ENCODE peak calls at places on chromosomes 2 and 18, in four cellular contexts. S, K, F and L are unnamed samples.

GRCh38 chr2:16125614-16126125 is 185.3 kb downstream of the MYCN start:
- DNase-seq in S (no peak), F (no peak), K (no peak), L (peak)

GRCh38 chr2:101811226-101812015 is 113.9 kb downstream of the MAP4K4 start:
- DNase-seq in S (no peak), K (no peak), F (no peak), L (no peak)

GRCh38 chr2:190653231-190653630 is 4.3 kb downstream of the NAB1 start:
- DNase-seq in S (no peak), K (no peak), F (no peak), L (no peak)

GRCh38 chr2:190781604-190782198 is 98.9 kb upstream of the GLS start:
- DNase-seq in S (no peak), F (no peak), K (peak), L (peak)

GRCh38 chr2:1052671-1053270 is 102.1 kb downstream of the SNTG2 start:
- DNase-seq in F (no peak), K (no peak), S (no peak), L (no peak)

GRCh38 chr2:241131531-241131930 is 17.7 kb downstream of the PASK start:
- DNase-seq in K (no peak), F (no peak), S (no peak), L (no peak)

GRCh38 chr18:59270689-59271257 is 2.5 kb downstream of the RAX start:
- DNase-seq in S (no peak), F (no peak), K (no peak), L (no peak)

GRCh38 chr2:15615310-15615920 is 23.7 kb downstream of the DDX1 start:
- DNase-seq in S (no peak), K (no peak), F (no peak), L (no peak)

GRCh38 chr2:44940612-44941464 is 664 bp upstream of the SIX3 start:
- DNase-seq in K (no peak), F (no peak), S (no peak), L (no peak)

GRCh38 chr18:59033361-59033760 is 106.3 kb upstream of the SEC11C start:
- DNase-seq in F (no peak), K (no peak), S (no peak), L (no peak)

GRCh38 chr2:101802329-101802728 is 104.8 kb downstream of the MAP4K4 start:
- DNase-seq in K (peak), F (no peak), S (no peak), L (peak)

GRCh38 chr18:50401888-50402287 is 27.0 kb downstream of the SKA1 start:
- DNase-seq in S (no peak), F (no peak), K (peak), L (peak)

GRCh38 chr2:206198677-206199076 is 39.0 kb downstream of the EEF1B2 start:
- DNase-seq in S (no peak), F (no peak), K (no peak), L (no peak)

GRCh38 chr18:8607776-8608682 is 1.2 kb upstream of the RAB12 start:
- DNase-seq in S (no peak), K (no peak), F (no peak), L (no peak)

GRCh38 chr18:3454365-3455089 is 4.6 kb downstream of the TGIF1 start:
- DNase-seq in F (peak), S (no peak), K (peak), L (peak)

GRCh38 chr18:79526468-79527460 is 131.0 kb downstream of the NFATC1 start:
- DNase-seq in K (no peak), F (no peak), S (peak), L (no peak)

GRCh38 chr2:226495466-226496161 is 304.0 kb downstream of the IRS1 start:
- DNase-seq in F (no peak), K (no peak), S (no peak), L (no peak)

GRCh38 chr2:113896791-113897190 is 6.9 kb downstream of the ACTR3 start:
- DNase-seq in S (no peak), K (no peak), F (no peak), L (no peak)